ENCODE peak calls at places on chromosomes 2 and 18, in four cellular contexts. One of them, this sample, is unnamed.

GRCh38 chr2:11480406-11480805 is 14.4 kb upstream of the E2F6 start:
- DNase-seq in GM23248: no peak
- DNase-seq in mammary epithelial cell: no peak
- DNase-seq in neural progenitor cell: no peak
- DNase-seq in this sample: no peak

GRCh38 chr2:27080603-27080938 is 2.2 kb downstream of the EMILIN1 start:
- DNase-seq in GM23248: no peak
- DNase-seq in neural progenitor cell: no peak
- DNase-seq in mammary epithelial cell: no peak
- DNase-seq in this sample: no peak

GRCh38 chr18:27787543-27787942 is 389.4 kb downstream of the CDH2 start:
- DNase-seq in mammary epithelial cell: no peak
- DNase-seq in GM23248: no peak
- DNase-seq in neural progenitor cell: no peak
- DNase-seq in this sample: no peak

GRCh38 chr2:17606851-17607250 is 66.4 kb downstream of the VSNL1 start:
- DNase-seq in mammary epithelial cell: no peak
- DNase-seq in neural progenitor cell: peak
- DNase-seq in GM23248: no peak
- DNase-seq in this sample: no peak

GRCh38 chr2:27025861-27026851 is 6.6 kb upstream of the TMEM214 start:
- DNase-seq in GM23248: no peak
- DNase-seq in neural progenitor cell: no peak
- DNase-seq in mammary epithelial cell: no peak
- DNase-seq in this sample: no peak

GRCh38 chr2:98347298-98348065 is 1.2 kb downstream of the CNGA3 start:
- DNase-seq in GM23248: peak
- DNase-seq in mammary epithelial cell: no peak
- DNase-seq in neural progenitor cell: peak
- DNase-seq in this sample: no peak

GRCh38 chr2:46854260-46854659 is 61.3 kb downstream of the MCFD2 start:
- DNase-seq in neural progenitor cell: no peak
- DNase-seq in mammary epithelial cell: no peak
- DNase-seq in GM23248: no peak
- DNase-seq in this sample: no peak

GRCh38 chr2:85783796-85784195 is 30.0 kb downstream of the ATOH8 start:
- DNase-seq in neural progenitor cell: no peak
- DNase-seq in GM23248: no peak
- DNase-seq in mammary epithelial cell: no peak
- DNase-seq in this sample: no peak

GRCh38 chr2:134593500-134593899 is 125.3 kb downstream of the TMEM163 start:
- DNase-seq in neural progenitor cell: no peak
- DNase-seq in GM23248: no peak
- DNase-seq in mammary epithelial cell: no peak
- DNase-seq in this sample: no peak

GRCh38 chr2:138356178-138356577 is 145.4 kb upstream of the SPOPL start:
- DNase-seq in mammary epithelial cell: peak
- DNase-seq in neural progenitor cell: no peak
- DNase-seq in GM23248: peak
- DNase-seq in this sample: no peak

GRCh38 chr2:169119117-169119770 is 49.9 kb downstream of the DHRS9 start:
- DNase-seq in mammary epithelial cell: peak
- DNase-seq in neural progenitor cell: no peak
- DNase-seq in GM23248: no peak
- DNase-seq in this sample: no peak

GRCh38 chr2:189517847-189518535 is 62.6 kb downstream of the SLC40A1 start:
- DNase-seq in GM23248: no peak
- DNase-seq in neural progenitor cell: no peak
- DNase-seq in mammary epithelial cell: peak
- DNase-seq in this sample: no peak

GRCh38 chr18:3605562-3606443 is 155.8 kb downstream of the TGIF1 start:
- DNase-seq in mammary epithelial cell: peak
- DNase-seq in GM23248: peak
- DNase-seq in neural progenitor cell: peak
- DNase-seq in this sample: peak

GRCh38 chr2:164620873-164621760 is at the start of gene GRB14:
- DNase-seq in neural progenitor cell: peak
- DNase-seq in mammary epithelial cell: peak
- DNase-seq in GM23248: peak
- DNase-seq in this sample: no peak

GRCh38 chr2:166013878-166014277 is 60.3 kb upstream of the TTC21B start:
- DNase-seq in mammary epithelial cell: no peak
- DNase-seq in neural progenitor cell: peak
- DNase-seq in GM23248: no peak
- DNase-seq in this sample: no peak

GRCh38 chr18:49160075-49160930 is 209.5 kb upstream of the SMAD7 start:
- DNase-seq in mammary epithelial cell: no peak
- DNase-seq in GM23248: no peak
- DNase-seq in neural progenitor cell: no peak
- DNase-seq in this sample: no peak

GRCh38 chr2:215745316-215745715 is 268.0 kb downstream of the MREG start:
- DNase-seq in mammary epithelial cell: no peak
- DNase-seq in neural progenitor cell: no peak
- DNase-seq in GM23248: no peak
- DNase-seq in this sample: no peak

GRCh38 chr2:241894681-241895426 is 25.3 kb downstream of the RTP5 start:
- DNase-seq in GM23248: no peak
- DNase-seq in mammary epithelial cell: no peak
- DNase-seq in neural progenitor cell: no peak
- DNase-seq in this sample: no peak

GRCh38 chr18:13178976-13179375 is 39.6 kb upstream of the LDLRAD4 start:
- DNase-seq in neural progenitor cell: no peak
- DNase-seq in GM23248: no peak
- DNase-seq in mammary epithelial cell: peak
- DNase-seq in this sample: no peak

GRCh38 chr2:166803314-166803986 is 84.8 kb upstream of the XIRP2 start:
- DNase-seq in neural progenitor cell: no peak
- DNase-seq in mammary epithelial cell: no peak
- DNase-seq in GM23248: no peak
- DNase-seq in this sample: no peak

GRCh38 chr2:215361876-215362561 is 50.2 kb downstream of the ATIC start:
- DNase-seq in neural progenitor cell: no peak
- DNase-seq in mammary epithelial cell: no peak
- DNase-seq in GM23248: peak
- DNase-seq in this sample: no peak

GRCh38 chr2:73944714-73945113 is 18.0 kb downstream of the DGUOK start:
- DNase-seq in neural progenitor cell: no peak
- DNase-seq in GM23248: no peak
- DNase-seq in mammary epithelial cell: no peak
- DNase-seq in this sample: no peak

GRCh38 chr2:13474538-13474937 is 757.8 kb downstream of the TRIB2 start:
- DNase-seq in neural progenitor cell: no peak
- DNase-seq in GM23248: no peak
- DNase-seq in mammary epithelial cell: peak
- DNase-seq in this sample: no peak

GRCh38 chr18:63220903-63221302 is 98.7 kb downstream of the BCL2 start:
- DNase-seq in GM23248: no peak
- DNase-seq in mammary epithelial cell: no peak
- DNase-seq in neural progenitor cell: no peak
- DNase-seq in this sample: no peak

GRCh38 chr2:41966920-41967319 is 80.9 kb upstream of the PKDCC start:
- DNase-seq in neural progenitor cell: no peak
- DNase-seq in GM23248: peak
- DNase-seq in mammary epithelial cell: no peak
- DNase-seq in this sample: no peak

DNA sequence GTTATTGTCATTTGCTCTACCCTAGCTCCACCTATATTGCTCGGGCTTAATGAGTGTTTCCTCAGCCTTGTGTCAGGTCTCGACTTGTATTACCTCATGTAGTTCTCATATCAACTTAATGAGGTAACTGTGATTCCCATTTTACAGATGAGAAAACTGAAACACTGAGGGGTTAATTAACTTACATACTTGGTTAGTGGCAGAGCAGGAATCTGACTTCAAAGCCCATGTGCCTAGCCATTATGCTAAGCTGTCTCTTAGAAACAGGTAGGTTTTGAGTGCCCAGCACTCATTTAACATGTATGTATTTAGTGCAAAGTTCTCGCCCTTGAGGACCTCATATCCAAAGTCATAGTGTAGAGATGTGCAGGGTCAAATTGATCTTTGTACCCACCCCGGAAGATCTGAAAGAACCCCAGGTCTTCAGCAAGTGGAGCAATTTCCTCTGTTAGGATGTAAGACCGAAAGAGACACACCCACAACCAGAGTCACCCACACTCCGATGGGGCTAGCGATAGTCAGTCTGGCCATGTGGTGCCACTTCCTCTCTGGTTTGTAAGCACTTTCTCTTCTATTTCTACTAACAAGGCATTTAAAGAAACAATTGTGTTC is 121.0 kb upstream of the SLC39A10 start:
- DNase-seq in neural progenitor cell: no peak
- DNase-seq in mammary epithelial cell: no peak
- DNase-seq in GM23248: no peak
- DNase-seq in this sample: peak
- H3K4me3 ChIP-seq in neural progenitor cell: no peak
- H3K4me3 ChIP-seq in mammary epithelial cell: no peak
- H3K4me3 ChIP-seq in GM23248: no peak
- H3K4me3 ChIP-seq in this sample: no peak

GRCh38 chr18:59021500-59021899 is 118.2 kb upstream of the SEC11C start:
- DNase-seq in mammary epithelial cell: no peak
- DNase-seq in GM23248: no peak
- DNase-seq in neural progenitor cell: no peak
- DNase-seq in this sample: no peak

GRCh38 chr18:59024829-59025228 is 114.9 kb upstream of the SEC11C start:
- DNase-seq in neural progenitor cell: no peak
- DNase-seq in mammary epithelial cell: no peak
- DNase-seq in GM23248: peak
- DNase-seq in this sample: no peak

GRCh38 chr18:59026831-59027410 is 112.8 kb upstream of the SEC11C start:
- DNase-seq in neural progenitor cell: no peak
- DNase-seq in mammary epithelial cell: no peak
- DNase-seq in GM23248: no peak
- DNase-seq in this sample: no peak

GRCh38 chr18:59026364-59026763 is 113.3 kb upstream of the SEC11C start:
- DNase-seq in mammary epithelial cell: no peak
- DNase-seq in GM23248: no peak
- DNase-seq in neural progenitor cell: no peak
- DNase-seq in this sample: no peak

DNA sequence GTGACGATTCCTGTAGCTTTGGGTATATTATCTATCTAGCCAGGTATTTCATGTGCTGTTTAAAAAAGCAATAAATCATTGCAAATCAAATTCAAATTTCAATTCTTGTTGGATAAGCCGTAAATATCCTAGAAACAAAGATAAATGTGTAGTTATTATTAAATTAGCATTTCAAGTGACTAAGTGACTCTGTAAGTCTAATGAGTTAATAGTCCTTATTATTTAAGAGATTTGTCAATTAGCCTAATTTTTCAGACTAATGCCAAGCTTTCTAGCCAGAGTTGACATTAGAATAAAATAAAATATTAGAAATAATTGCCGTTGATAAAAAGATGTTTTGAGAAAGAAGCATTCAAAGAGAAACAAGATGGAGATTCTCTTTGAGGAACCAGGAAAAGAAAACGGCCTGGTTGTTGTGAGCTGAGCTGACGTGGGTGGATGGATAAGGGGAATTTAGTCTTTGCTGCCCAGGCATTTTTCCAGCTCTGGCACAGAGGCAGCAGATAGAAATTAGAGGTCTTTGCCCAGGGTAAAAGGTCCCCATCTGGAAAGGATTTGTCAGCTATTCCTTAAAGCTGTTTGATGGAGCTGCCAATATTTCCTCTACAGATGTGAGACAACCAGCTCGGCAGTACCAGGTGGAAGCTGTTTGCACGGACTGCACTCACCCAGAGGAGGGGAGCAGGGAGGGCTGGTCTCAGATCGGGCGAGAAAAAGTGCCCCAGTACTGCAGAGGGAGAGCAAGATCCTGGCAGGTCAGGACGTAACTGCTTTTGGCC is 117.3 kb upstream of the SEC11C start:
- DNase-seq in neural progenitor cell: no peak
- DNase-seq in mammary epithelial cell: no peak
- DNase-seq in GM23248: peak
- DNase-seq in this sample: no peak
- H3K4me2 ChIP-seq in neural progenitor cell: no peak
- H3K4me2 ChIP-seq in mammary epithelial cell: no peak
- H3K4me2 ChIP-seq in GM23248: peak
- H3K4me2 ChIP-seq in this sample: no peak

DNA sequence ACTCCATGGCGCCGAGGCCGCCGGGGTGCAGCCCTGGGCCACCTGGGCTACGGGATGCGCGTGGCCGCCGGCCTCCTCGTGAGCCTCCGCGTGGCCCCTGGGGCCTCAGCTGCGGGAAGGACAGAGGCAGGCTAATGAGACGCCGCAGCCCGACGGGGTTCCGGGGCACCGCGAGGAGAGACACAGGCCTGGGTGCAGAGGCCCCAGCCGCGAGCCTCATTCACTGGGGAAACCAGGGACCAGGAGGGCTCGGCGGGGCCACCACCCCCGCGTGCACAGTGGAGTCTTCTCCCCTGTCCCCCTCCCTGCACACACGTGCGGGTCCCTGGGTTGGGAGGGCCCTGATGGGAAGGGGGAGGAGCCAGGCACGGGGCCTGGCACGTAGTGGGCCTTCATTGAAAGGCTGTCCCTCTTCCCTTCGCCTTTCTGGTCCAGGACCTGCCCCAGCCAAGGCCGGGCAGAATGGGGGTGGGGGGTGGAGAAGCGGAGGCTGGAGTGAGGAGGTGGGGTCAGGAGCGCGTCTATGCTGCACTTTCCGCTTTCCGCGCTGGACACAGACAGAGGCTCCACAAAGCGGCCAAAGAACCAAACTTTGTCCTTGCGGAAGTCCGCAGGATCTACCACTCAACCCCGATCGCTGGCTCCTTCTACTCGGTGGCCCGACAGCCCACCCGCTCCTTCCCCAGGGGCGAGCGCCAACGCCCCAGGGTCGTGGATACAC is 9.1 kb downstream of the ALPP start:
- DNase-seq in neural progenitor cell: no peak
- DNase-seq in mammary epithelial cell: no peak
- DNase-seq in GM23248: peak
- DNase-seq in this sample: no peak
- TF ChIP-seq EZH2 in neural progenitor cell: peak
- TF ChIP-seq EZH2 in mammary epithelial cell: no peak
- TF ChIP-seq EZH2 in GM23248: peak
- TF ChIP-seq EZH2 in this sample: no peak

GRCh38 chr18:57439617-57439975 is 4.4 kb downstream of the ONECUT2 start:
- DNase-seq in mammary epithelial cell: no peak
- DNase-seq in GM23248: no peak
- DNase-seq in neural progenitor cell: peak
- DNase-seq in this sample: no peak

GRCh38 chr18:57439985-57440330 is 4.8 kb downstream of the ONECUT2 start:
- DNase-seq in neural progenitor cell: peak
- DNase-seq in GM23248: no peak
- DNase-seq in mammary epithelial cell: no peak
- DNase-seq in this sample: no peak

GRCh38 chr18:57437782-57438668 is 2.9 kb downstream of the ONECUT2 start:
- DNase-seq in mammary epithelial cell: peak
- DNase-seq in GM23248: peak
- DNase-seq in neural progenitor cell: peak
- DNase-seq in this sample: no peak

GRCh38 chr18:57437433-57437781 is 2.2 kb downstream of the ONECUT2 start:
- DNase-seq in GM23248: no peak
- DNase-seq in neural progenitor cell: peak
- DNase-seq in mammary epithelial cell: no peak
- DNase-seq in this sample: no peak

GRCh38 chr18:57438669-57439616 is 3.8 kb downstream of the ONECUT2 start:
- DNase-seq in neural progenitor cell: peak
- DNase-seq in mammary epithelial cell: no peak
- DNase-seq in GM23248: no peak
- DNase-seq in this sample: no peak
- H3K4me3 ChIP-seq in neural progenitor cell: peak
- H3K4me3 ChIP-seq in mammary epithelial cell: no peak
- H3K4me3 ChIP-seq in GM23248: peak
- H3K4me3 ChIP-seq in this sample: no peak